ENCODE peak calls at places on chromosomes 4 and X, in four cellular contexts. H is PC-9, A is ovary, Y is fibroblast of lung. R is an unnamed sample. For H3K36me3, the result is how much of the 10 kb centered on the place peaks cover.

GRCh38 chrX:154751669-154752271 is 893 bp upstream of the GAB3 start:
- DNase-seq in A (no peak), H (no peak), Y (no peak), R (no peak)

GRCh38 chr4:88938138-88938537 is 118.8 kb downstream of the FAM13A start:
- DNase-seq in A (no peak), H (peak), Y (peak), R (peak)

GRCh38 chr4:66704243-66704642 is 841.1 kb downstream of the CENPC start:
- DNase-seq in A (no peak), Y (no peak), H (no peak), R (no peak)

GRCh38 chr4:12120968-12121367 is 692.3 kb upstream of the HS3ST1 start:
- DNase-seq in Y (no peak), A (no peak), H (no peak), R (no peak)

GRCh38 chrX:110180176-110180927 is 137.5 kb downstream of the AMMECR1 start:
- DNase-seq in H (peak), A (no peak), Y (peak), R (no peak)

GRCh38 chrX:19776753-19777152 is 110.6 kb downstream of the SH3KBP1 start:
- DNase-seq in A (no peak), H (no peak), Y (no peak), R (no peak)

GRCh38 chr4:124943938-124944337 is 231.4 kb upstream of the ANKRD50 start:
- DNase-seq in Y (no peak), H (no peak), A (no peak), R (no peak)

GRCh38 chr4:9944431-9945425 is 76.6 kb downstream of the SLC2A9 start:
- DNase-seq in H (no peak), Y (no peak), A (no peak), R (no peak)

GRCh38 chr4:15929555-15929954 is 9.0 kb downstream of the FGFBP1 start:
- DNase-seq in H (no peak), Y (no peak), A (no peak), R (no peak)

GRCh38 chrX:149682956-149683947 is 28.6 kb upstream of the MAGEA11 start:
- DNase-seq in H (peak), A (no peak), Y (no peak), R (no peak)

GRCh38 chr4:74661427-74662171 is 132.7 kb downstream of the BTC start:
- DNase-seq in A (no peak), H (peak), Y (peak), R (no peak)

GRCh38 chr4:43564601-43565000 is 672.1 kb downstream of the GRXCR1 start:
- DNase-seq in Y (no peak), H (no peak), A (no peak), R (no peak)

GRCh38 chr4:82780398-82781231 is 18.0 kb downstream of the SCD5 start:
- DNase-seq in H (peak), A (peak), Y (peak), R (no peak)

GRCh38 chr4:21366840-21367239 is 581.7 kb downstream of the KCNIP4 start:
- DNase-seq in Y (no peak), H (no peak), A (no peak), R (no peak)

GRCh38 chr4:121898150-121898549 is 27.9 kb upstream of the BBS7 start:
- DNase-seq in H (no peak), Y (no peak), A (no peak), R (no peak)

GRCh38 chrX:68599256-68600152 is 48.0 kb upstream of the STARD8 start:
- DNase-seq in H (no peak), Y (peak), A (no peak), R (no peak)

GRCh38 chr4:127604949-127605709 is 27.6 kb upstream of the INTU start:
- DNase-seq in A (no peak), Y (peak), H (peak), R (no peak)

GRCh38 chrX:154417157-154417556 is 5.8 kb downstream of the TAFAZZIN start:
- DNase-seq in H (no peak), Y (no peak), A (no peak), R (no peak)

GRCh38 chrX:19684265-19684664 is 169.0 kb upstream of the MAP3K15 start:
- DNase-seq in H (no peak), A (no peak), Y (no peak), R (no peak)

GRCh38 chrX:45329217-45329616 is 128.5 kb upstream of the DIPK2B start:
- DNase-seq in A (no peak), H (no peak), Y (no peak), R (no peak)

GRCh38 chr4:77662396-77662795 is 56.8 kb downstream of the CXCL13 start:
- DNase-seq in A (no peak), H (no peak), Y (no peak), R (no peak)

GRCh38 chr4:152415980-152416379 is 119.9 kb downstream of the FBXW7 start:
- DNase-seq in A (no peak), H (peak), Y (peak), R (peak)

GRCh38 chr4:152422817-152423320 is 113.0 kb downstream of the FBXW7 start:
- DNase-seq in H (no peak), A (no peak), Y (no peak), R (no peak)

GRCh38 chr4:152421576-152421975 is 114.3 kb downstream of the FBXW7 start:
- DNase-seq in A (no peak), H (no peak), Y (no peak), R (no peak)

GRCh38 chr4:152417648-152418047 is 118.2 kb downstream of the FBXW7 start:
- DNase-seq in Y (no peak), A (no peak), H (no peak), R (no peak)

DNA sequence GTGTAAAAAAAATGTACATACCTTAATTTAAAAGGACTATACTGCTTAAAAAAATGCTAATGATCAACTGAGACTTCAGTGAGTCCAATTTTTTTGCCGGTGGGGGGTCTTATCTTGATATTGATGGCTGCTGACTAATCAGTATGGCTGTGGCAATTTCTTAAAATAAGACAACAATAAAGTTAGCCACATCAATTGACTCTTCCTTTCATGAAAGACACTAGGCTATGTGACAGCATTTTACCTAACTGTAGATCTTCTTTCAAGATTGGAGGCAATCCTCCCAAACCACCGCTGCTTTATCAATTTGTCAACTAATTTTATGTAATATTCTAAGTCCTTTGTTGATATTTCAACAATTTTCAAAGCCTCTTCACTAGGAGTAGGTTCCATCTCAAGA is 116.1 kb downstream of the FBXW7 start:
- DNase-seq in H (no peak), A (no peak), Y (no peak), R (no peak)
- TF ChIP-seq CTCF in H (no peak), A (no peak), Y (no peak), R (no peak)

DNA sequence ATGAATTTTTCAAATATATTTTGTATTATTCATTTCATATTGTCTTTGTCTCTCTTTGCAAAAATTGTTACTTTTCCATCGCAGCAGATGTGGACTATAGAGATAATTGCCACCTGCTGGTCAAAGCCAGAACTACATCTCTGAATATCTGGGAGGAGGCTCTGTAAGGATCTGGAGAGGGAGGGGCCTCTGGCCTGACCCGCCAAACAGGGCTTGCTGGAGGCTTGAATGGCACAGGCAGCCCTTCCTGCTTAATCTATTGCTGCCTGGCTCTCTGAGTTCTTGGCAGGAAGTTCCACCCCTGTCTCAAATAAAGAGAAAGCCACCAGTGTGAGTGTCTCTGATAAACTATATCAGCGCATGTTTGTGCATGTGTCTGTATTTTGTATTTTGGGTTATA is 132.4 kb downstream of the ZMAT1 start:
- DNase-seq in A (peak), H (peak), Y (peak), R (peak)
- H3K4me3 ChIP-seq in A (no peak), H (no peak), Y (peak), R (peak)

DNA sequence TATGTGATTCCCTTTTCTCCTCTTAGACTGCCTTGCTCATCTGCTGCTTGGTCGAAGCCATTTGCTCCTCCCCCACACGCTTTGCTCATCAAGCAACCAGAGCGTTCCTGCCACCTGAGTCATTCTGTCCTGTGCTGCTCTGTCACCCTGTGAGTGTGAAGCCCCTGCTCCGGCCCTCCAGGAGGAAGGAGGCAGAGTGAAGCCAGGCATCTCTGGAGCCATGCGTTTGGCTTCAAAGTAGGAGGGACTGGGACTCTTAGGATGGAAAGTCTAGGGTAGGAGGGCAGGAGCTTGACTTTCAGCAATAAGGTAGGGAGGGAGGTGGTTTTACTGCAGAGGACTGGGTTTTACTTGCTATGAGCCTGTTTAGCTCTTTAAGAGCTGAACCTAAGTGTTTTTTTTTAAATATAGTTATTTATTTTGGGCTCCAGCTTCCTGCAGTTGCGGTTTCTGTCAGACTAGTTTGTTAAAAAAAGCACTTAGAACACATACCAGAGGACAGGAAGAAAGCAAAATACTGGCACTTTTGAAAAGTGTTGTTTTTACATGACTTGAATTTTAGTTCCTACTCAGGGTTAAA is 63.6 kb downstream of the SPINK2 start:
- DNase-seq in Y (peak), A (no peak), H (peak), R (peak)
- H3K36me3 ChIP-seq in Y (under half), A (under half), H (under half), R (under half)

DNA sequence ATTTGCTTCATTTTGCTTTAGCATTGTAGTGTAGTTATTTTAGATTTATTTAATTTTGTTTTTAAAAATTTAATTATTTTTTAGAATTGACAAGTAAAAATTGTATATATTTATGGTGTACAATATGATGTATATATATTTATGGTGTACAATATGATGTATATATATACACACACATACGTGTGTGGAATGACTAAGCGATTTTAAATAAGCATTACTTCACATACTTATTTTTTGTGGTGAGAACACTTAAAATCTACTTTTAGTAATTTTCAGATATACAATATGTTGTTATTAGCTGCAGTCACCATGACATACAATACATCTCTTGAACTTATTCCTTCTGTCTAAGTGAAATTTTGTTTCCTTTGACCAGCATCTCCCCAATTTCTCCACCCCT is 172.9 kb downstream of the SPRY1 start:
- DNase-seq in H (no peak), A (no peak), Y (no peak), R (no peak)
- TF ChIP-seq CTCF in H (no peak), A (no peak), Y (no peak), R (no peak)